ENCODE peak calls at places on chromosome 3, in four cellular contexts. One of them, this sample, is unnamed.

GRCh38 chr3:64651791-64652241 is 36.0 kb downstream of the ADAMTS9 start:
- DNase-seq in kidney glomerular epithelial cell: no peak
- DNase-seq in CD4-positive, alpha-beta T cell: no peak
- DNase-seq in NCI-H1417: no peak
- DNase-seq in this sample: no peak

GRCh38 chr3:141782386-141782932 is 19.3 kb downstream of the GRK7 start:
- DNase-seq in CD4-positive, alpha-beta T cell: no peak
- DNase-seq in kidney glomerular epithelial cell: no peak
- DNase-seq in NCI-H1417: no peak
- DNase-seq in this sample: no peak

GRCh38 chr3:52091566-52092290 is 35.4 kb upstream of the DUSP7 start:
- DNase-seq in CD4-positive, alpha-beta T cell: no peak
- DNase-seq in kidney glomerular epithelial cell: peak; percentile 5
- DNase-seq in NCI-H1417: no peak
- DNase-seq in this sample: no peak

GRCh38 chr3:108833616-108834015 is 11.0 kb downstream of the TRAT1 start:
- DNase-seq in CD4-positive, alpha-beta T cell: no peak
- DNase-seq in NCI-H1417: no peak
- DNase-seq in kidney glomerular epithelial cell: no peak
- DNase-seq in this sample: no peak

GRCh38 chr3:171150945-171151344 is 124.4 kb upstream of the SLC2A2 start:
- DNase-seq in CD4-positive, alpha-beta T cell: no peak
- DNase-seq in NCI-H1417: no peak
- DNase-seq in kidney glomerular epithelial cell: no peak
- DNase-seq in this sample: no peak

GRCh38 chr3:41681479-41681878 is 280.4 kb downstream of the ULK4 start:
- DNase-seq in CD4-positive, alpha-beta T cell: no peak
- DNase-seq in kidney glomerular epithelial cell: peak; percentile 91
- DNase-seq in NCI-H1417: peak; percentile 84
- DNase-seq in this sample: no peak

GRCh38 chr3:32340039-32340438 is 51.6 kb upstream of the CMTM7 start:
- DNase-seq in NCI-H1417: no peak
- DNase-seq in CD4-positive, alpha-beta T cell: peak; percentile 16
- DNase-seq in kidney glomerular epithelial cell: peak; percentile 71
- DNase-seq in this sample: no peak

GRCh38 chr3:133371181-133371580 is 28.7 kb upstream of the BFSP2 start:
- DNase-seq in NCI-H1417: no peak
- DNase-seq in CD4-positive, alpha-beta T cell: no peak
- DNase-seq in kidney glomerular epithelial cell: no peak
- DNase-seq in this sample: no peak

GRCh38 chr3:53754325-53754724 is 91.9 kb downstream of the CHDH start:
- DNase-seq in CD4-positive, alpha-beta T cell: no peak
- DNase-seq in kidney glomerular epithelial cell: no peak
- DNase-seq in NCI-H1417: no peak
- DNase-seq in this sample: no peak

GRCh38 chr3:188361888-188362287 is 207.9 kb downstream of the LPP start:
- DNase-seq in NCI-H1417: no peak
- DNase-seq in kidney glomerular epithelial cell: no peak
- DNase-seq in CD4-positive, alpha-beta T cell: no peak
- DNase-seq in this sample: peak; percentile 39

This sample was measured in immature natural killer cell.